ENCODE peak calls at places on chromosomes 3 and 15, in four cellular contexts. M is lower leg skin; Q is HT-29; W is naive thymus-derived CD8-positive, alpha-beta T cell. O is an unnamed sample.
A peak's percentile ranks its signal among the peaks of the same experiment; 100 is the strongest.

GRCh38 chr3:40766396-40766795 is 241.6 kb downstream of the ZNF621 start:
- DNase-seq in M (no peak), Q (no peak), W (no peak), O (peak; percentile 72)

GRCh38 chr3:54573922-54574321 is 353.9 kb downstream of the LRTM1 start:
- DNase-seq in M (no peak), Q (no peak), W (no peak), O (peak; percentile 39)

GRCh38 chr3:16177962-16178627 is 3.6 kb downstream of the GALNT15 start:
- DNase-seq in M (peak; percentile 95), Q (peak; percentile 56), W (peak; percentile 34), O (peak; percentile 94)

GRCh38 chr3:197374951-197375560 is 76.6 kb upstream of the DLG1 start:
- DNase-seq in M (peak; percentile 45), Q (no peak), W (no peak), O (no peak)

GRCh38 chr15:62277816-62278394 is 112.8 kb upstream of the C2CD4B start:
- DNase-seq in M (no peak), Q (no peak), W (no peak), O (no peak)

GRCh38 chr15:23574742-23575141 is 9.3 kb downstream of the MKRN3 start:
- DNase-seq in M (no peak), Q (no peak), W (no peak), O (no peak)

GRCh38 chr3:59872121-59872520 is 822.3 kb upstream of the CFAP20DC start:
- DNase-seq in M (no peak), Q (no peak), W (no peak), O (no peak)

GRCh38 chr15:34102175-34102925 is 467 bp downstream of the PGBD4 start:
- DNase-seq in M (no peak), Q (no peak), W (no peak), O (no peak)

GRCh38 chr3:5348229-5348628 is 160.7 kb downstream of the EDEM1 start:
- DNase-seq in M (no peak), Q (peak; percentile 9), W (no peak), O (no peak)

GRCh38 chr3:51888463-51889105 is 13.2 kb upstream of the IQCF5 start:
- DNase-seq in M (peak; percentile 46), Q (no peak), W (no peak), O (peak; percentile 62)

GRCh38 chr3:74630602-74631001 is 16.1 kb upstream of the CNTN3 start:
- DNase-seq in M (no peak), Q (no peak), W (no peak), O (no peak)

GRCh38 chr15:45254405-45255293 is 2.6 kb downstream of the SLC28A2 start:
- DNase-seq in M (no peak), Q (no peak), W (no peak), O (no peak)

GRCh38 chr3:13484861-13485590 is 4.9 kb downstream of the HDAC11 start:
- DNase-seq in M (no peak), Q (peak; percentile 86), W (no peak), O (no peak)

GRCh38 chr3:45583021-45583851 is 11.3 kb upstream of the LIMD1 start:
- DNase-seq in M (peak; percentile 80), Q (no peak), W (no peak), O (no peak)

GRCh38 chr3:134839422-134839821 is 44.4 kb downstream of the EPHB1 start:
- DNase-seq in M (no peak), Q (no peak), W (no peak), O (no peak)

GRCh38 chr3:146496246-146496645 is 26.9 kb upstream of the PLSCR2 start:
- DNase-seq in M (no peak), Q (no peak), W (no peak), O (no peak)

GRCh38 chr15:51377038-51377761 is 35.7 kb downstream of the GLDN start:
- DNase-seq in M (peak; percentile 79), Q (no peak), W (no peak), O (no peak)

GRCh38 chr15:74563442-74563841 is 22.4 kb downstream of the ARID3B start:
- DNase-seq in M (peak; percentile 10), Q (no peak), W (no peak), O (no peak)

GRCh38 chr3:139827833-139828232 is 107.2 kb upstream of the CLSTN2 start:
- DNase-seq in M (no peak), Q (no peak), W (no peak), O (no peak)

GRCh38 chr3:124174910-124175874 is 183.3 kb upstream of the ROPN1 start:
- DNase-seq in M (no peak), Q (no peak), W (no peak), O (no peak)

GRCh38 chr3:179304605-179305004 is 18.2 kb upstream of the ZNF639 start:
- DNase-seq in M (no peak), Q (no peak), W (no peak), O (no peak)

GRCh38 chr3:191268737-191269136 is 60.5 kb upstream of the CCDC50 start:
- DNase-seq in M (no peak), Q (no peak), W (no peak), O (no peak)

GRCh38 chr3:99323940-99324339 is 314.5 kb upstream of the COL8A1 start:
- DNase-seq in M (no peak), Q (no peak), W (no peak), O (no peak)

GRCh38 chr3:112253301-112253971 is 40.6 kb downstream of the SLC9C1 start:
- DNase-seq in M (no peak), Q (no peak), W (no peak), O (no peak)

GRCh38 chr3:59540241-59540640 is 490.4 kb upstream of the CFAP20DC start:
- DNase-seq in M (no peak), Q (no peak), W (no peak), O (no peak)

GRCh38 chr15:66237513-66238235 is 15.9 kb downstream of the MEGF11 start:
- DNase-seq in M (no peak), Q (no peak), W (no peak), O (no peak)

GRCh38 chr15:90495067-90495466 is 34.7 kb upstream of the CRTC3 start:
- DNase-seq in M (no peak), Q (no peak), W (no peak), O (no peak)

GRCh38 chr3:39208463-39209055 is 16.2 kb upstream of the XIRP1 start:
- DNase-seq in M (peak; percentile 80), Q (peak; percentile 51), W (peak; percentile 44), O (peak; percentile 91)

GRCh38 chr15:68409736-68410370 is 22.1 kb downstream of the ITGA11 start:
- DNase-seq in M (peak; percentile 69), Q (no peak), W (no peak), O (peak; percentile 91)

GRCh38 chr15:67840747-67841634 is 1.1 kb upstream of the RNU6-1 start:
- DNase-seq in M (no peak), Q (peak; percentile 70), W (no peak), O (no peak)

GRCh38 chr3:29247088-29247745 is 33.7 kb upstream of the RBMS3 start:
- DNase-seq in M (no peak), Q (no peak), W (no peak), O (no peak)

GRCh38 chr3:112304611-112305010 is 10.6 kb upstream of the SLC9C1 start:
- DNase-seq in M (no peak), Q (no peak), W (no peak), O (no peak)

GRCh38 chr3:49476563-49476962 is 6.5 kb downstream of the DAG1 start:
- DNase-seq in M (no peak), Q (no peak), W (no peak), O (no peak)

GRCh38 chr3:193789455-193789854 is 196.4 kb downstream of the OPA1 start:
- DNase-seq in M (no peak), Q (no peak), W (no peak), O (no peak)

GRCh38 chr3:123140591-123140990 is 61.2 kb upstream of the SEC22A start:
- DNase-seq in M (no peak), Q (no peak), W (no peak), O (no peak)

GRCh38 chr3:126677862-126678549 is 23.1 kb upstream of the TXNRD3 start:
- DNase-seq in M (no peak), Q (no peak), W (no peak), O (peak; percentile 72)

GRCh38 chr3:110767156-110767555 is 304.5 kb upstream of the NECTIN3 start:
- DNase-seq in M (no peak), Q (no peak), W (no peak), O (no peak)

GRCh38 chr3:124260206-124260915 is 268.4 kb upstream of the ROPN1 start:
- DNase-seq in M (peak; percentile 88), Q (no peak), W (no peak), O (no peak)